ENCODE peak calls at places on chromosomes 5 and 9, in eight cellular contexts. One of them, this sample, is unnamed.

GRCh38 chr5:78387468-78388153 is 27.2 kb downstream of the SCAMP1 start:
- DNase-seq in hepatocyte: no peak
- DNase-seq in tibial artery: no peak
- DNase-seq in lower lobe of right lung: no peak
- DNase-seq in suprapubic skin: no peak
- DNase-seq in endothelial cell: no peak
- DNase-seq in GM12865: no peak
- DNase-seq in GM13977: no peak
- DNase-seq in this sample: no peak

GRCh38 chr5:113357696-113358476 is 76.9 kb downstream of the TSSK1B start:
- DNase-seq in hepatocyte: no peak
- DNase-seq in tibial artery: peak; percentile 39
- DNase-seq in lower lobe of right lung: no peak
- DNase-seq in suprapubic skin: no peak
- DNase-seq in endothelial cell: no peak
- DNase-seq in GM12865: no peak
- DNase-seq in GM13977: no peak
- DNase-seq in this sample: no peak

GRCh38 chr5:179387151-179388110 is 42.2 kb upstream of the ADAMTS2 start:
- DNase-seq in hepatocyte: no peak
- DNase-seq in tibial artery: no peak
- DNase-seq in lower lobe of right lung: no peak
- DNase-seq in suprapubic skin: no peak
- DNase-seq in endothelial cell: no peak
- DNase-seq in GM12865: no peak
- DNase-seq in GM13977: no peak
- DNase-seq in this sample: no peak

GRCh38 chr5:34968258-34968657 is 38.9 kb downstream of the DNAJC21 start:
- DNase-seq in hepatocyte: no peak
- DNase-seq in tibial artery: no peak
- DNase-seq in lower lobe of right lung: no peak
- DNase-seq in suprapubic skin: no peak
- DNase-seq in endothelial cell: no peak
- DNase-seq in GM12865: no peak
- DNase-seq in GM13977: no peak
- DNase-seq in this sample: no peak

GRCh38 chr5:68225911-68226563 is 10.5 kb downstream of the PIK3R1 start:
- DNase-seq in hepatocyte: peak; percentile 59
- DNase-seq in tibial artery: no peak
- DNase-seq in lower lobe of right lung: no peak
- DNase-seq in suprapubic skin: no peak
- DNase-seq in endothelial cell: no peak
- DNase-seq in GM12865: no peak
- DNase-seq in GM13977: no peak
- DNase-seq in this sample: no peak

GRCh38 chr5:145925353-145925752 is 11.0 kb upstream of the SH3RF2 start:
- DNase-seq in hepatocyte: no peak
- DNase-seq in tibial artery: no peak
- DNase-seq in lower lobe of right lung: no peak
- DNase-seq in suprapubic skin: no peak
- DNase-seq in endothelial cell: no peak
- DNase-seq in GM12865: no peak
- DNase-seq in GM13977: no peak
- DNase-seq in this sample: no peak

GRCh38 chr5:16759147-16759800 is 142.5 kb upstream of the RETREG1 start:
- DNase-seq in hepatocyte: no peak
- DNase-seq in tibial artery: no peak
- DNase-seq in lower lobe of right lung: no peak
- DNase-seq in suprapubic skin: no peak
- DNase-seq in endothelial cell: no peak
- DNase-seq in GM12865: peak; percentile 44
- DNase-seq in GM13977: no peak
- DNase-seq in this sample: no peak

GRCh38 chr9:82035332-82035731 is 46.8 kb downstream of the SPATA31D1 start:
- DNase-seq in hepatocyte: no peak
- DNase-seq in tibial artery: no peak
- DNase-seq in lower lobe of right lung: no peak
- DNase-seq in suprapubic skin: no peak
- DNase-seq in endothelial cell: no peak
- DNase-seq in GM12865: no peak
- DNase-seq in GM13977: no peak
- DNase-seq in this sample: no peak

GRCh38 chr5:175731756-175732465 is 74.0 kb downstream of the HRH2 start:
- DNase-seq in hepatocyte: no peak
- DNase-seq in tibial artery: no peak
- DNase-seq in lower lobe of right lung: no peak
- DNase-seq in suprapubic skin: no peak
- DNase-seq in endothelial cell: no peak
- DNase-seq in GM12865: no peak
- DNase-seq in GM13977: no peak
- DNase-seq in this sample: no peak

GRCh38 chr5:175728316-175728715 is 70.4 kb downstream of the HRH2 start:
- DNase-seq in hepatocyte: no peak
- DNase-seq in tibial artery: no peak
- DNase-seq in lower lobe of right lung: no peak
- DNase-seq in suprapubic skin: peak; percentile 33
- DNase-seq in endothelial cell: no peak
- DNase-seq in GM12865: no peak
- DNase-seq in GM13977: no peak
- DNase-seq in this sample: no peak

GRCh38 chr5:175729829-175730277 is 72.0 kb downstream of the HRH2 start:
- DNase-seq in hepatocyte: peak; percentile 95
- DNase-seq in tibial artery: peak; percentile 90
- DNase-seq in lower lobe of right lung: peak; percentile 89
- DNase-seq in suprapubic skin: peak; percentile 88
- DNase-seq in endothelial cell: peak; percentile 100
- DNase-seq in GM12865: peak; percentile 87
- DNase-seq in GM13977: peak; percentile 88
- DNase-seq in this sample: peak; percentile 91

GRCh38 chr5:175731172-175731571 is 73.3 kb downstream of the HRH2 start:
- DNase-seq in hepatocyte: no peak
- DNase-seq in tibial artery: no peak
- DNase-seq in lower lobe of right lung: no peak
- DNase-seq in suprapubic skin: no peak
- DNase-seq in endothelial cell: no peak
- DNase-seq in GM12865: no peak
- DNase-seq in GM13977: no peak
- DNase-seq in this sample: no peak

DNA sequence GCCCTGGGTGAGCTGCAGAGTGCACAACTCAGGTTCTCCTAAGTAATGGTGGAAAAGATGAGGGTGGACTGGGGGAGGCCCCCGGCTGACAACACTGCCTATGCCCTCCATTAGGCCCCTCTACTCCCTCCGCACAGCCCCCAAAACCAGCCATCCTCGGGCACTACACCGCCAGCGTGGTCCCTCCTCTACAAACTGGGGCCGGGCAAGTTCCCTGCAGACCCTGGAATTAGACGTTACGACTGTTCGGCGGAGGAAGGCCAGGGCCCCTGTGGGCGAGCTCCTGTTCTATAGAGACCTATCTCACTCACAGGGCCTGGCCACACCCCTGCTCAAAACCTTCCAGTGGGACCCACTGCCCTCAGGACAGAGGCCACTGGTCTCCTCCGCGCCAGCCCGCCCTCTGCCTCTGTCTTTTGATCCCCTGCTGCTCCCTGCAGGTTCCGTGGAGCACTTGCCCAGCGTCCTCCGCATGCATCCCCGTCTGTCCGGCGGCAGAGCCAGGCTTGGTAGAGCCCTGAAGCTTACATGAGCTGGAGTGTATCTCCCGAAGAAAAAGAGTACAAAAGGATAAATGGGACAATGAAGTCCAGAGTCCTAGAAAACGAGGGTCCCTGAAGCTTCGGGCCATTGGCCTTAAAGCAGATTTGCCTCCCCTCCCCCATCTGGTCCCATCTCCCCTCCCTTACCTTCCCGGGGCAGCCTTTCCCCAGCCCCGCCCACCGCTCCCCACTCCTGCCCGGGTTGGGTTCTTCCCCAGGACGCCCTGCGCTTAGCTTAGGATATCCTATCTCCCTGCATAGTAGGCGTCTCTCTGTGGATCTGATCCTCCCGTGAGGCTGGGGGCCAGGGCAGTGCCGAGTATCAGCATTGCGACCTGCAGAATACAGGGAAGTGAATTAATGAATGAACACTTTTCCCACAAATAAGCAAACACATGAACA is 71.3 kb downstream of the HRH2 start:
- DNase-seq in hepatocyte: peak; percentile 69
- DNase-seq in tibial artery: no peak
- DNase-seq in lower lobe of right lung: no peak
- DNase-seq in suprapubic skin: no peak
- DNase-seq in endothelial cell: peak; percentile 60
- DNase-seq in GM12865: no peak
- DNase-seq in GM13977: no peak
- DNase-seq in this sample: no peak
- TF ChIP-seq CTCF in hepatocyte: peak; percentile 60
- TF ChIP-seq CTCF in tibial artery: no peak
- TF ChIP-seq CTCF in lower lobe of right lung: no peak
- TF ChIP-seq CTCF in suprapubic skin: no peak
- TF ChIP-seq CTCF in endothelial cell: no peak
- TF ChIP-seq CTCF in GM12865: no peak
- TF ChIP-seq CTCF in GM13977: no peak
- TF ChIP-seq CTCF in this sample: no peak

GRCh38 chr9:108928386-108928785 is 5.5 kb downstream of the ELP1 start:
- DNase-seq in hepatocyte: no peak
- DNase-seq in tibial artery: no peak
- DNase-seq in lower lobe of right lung: no peak
- DNase-seq in suprapubic skin: no peak
- DNase-seq in endothelial cell: no peak
- DNase-seq in GM12865: no peak
- DNase-seq in GM13977: no peak
- DNase-seq in this sample: no peak

GRCh38 chr9:108933231-108933630 is 693 bp downstream of the ELP1 start:
- DNase-seq in hepatocyte: no peak
- DNase-seq in tibial artery: no peak
- DNase-seq in lower lobe of right lung: no peak
- DNase-seq in suprapubic skin: no peak
- DNase-seq in endothelial cell: no peak
- DNase-seq in GM12865: no peak
- DNase-seq in GM13977: no peak
- DNase-seq in this sample: no peak

GRCh38 chr9:108934323-108934885 is at the start of gene ABITRAM:
- DNase-seq in hepatocyte: peak; percentile 94
- DNase-seq in tibial artery: peak; percentile 54
- DNase-seq in lower lobe of right lung: peak; percentile 84
- DNase-seq in suprapubic skin: peak; percentile 72
- DNase-seq in endothelial cell: peak; percentile 70
- DNase-seq in GM12865: peak; percentile 92
- DNase-seq in GM13977: peak; percentile 92
- DNase-seq in this sample: peak; percentile 60

GRCh38 chr9:108937561-108938305 is 3.5 kb downstream of the ABITRAM start:
- DNase-seq in hepatocyte: no peak
- DNase-seq in tibial artery: no peak
- DNase-seq in lower lobe of right lung: no peak
- DNase-seq in suprapubic skin: no peak
- DNase-seq in endothelial cell: no peak
- DNase-seq in GM12865: no peak
- DNase-seq in GM13977: no peak
- DNase-seq in this sample: no peak

DNA sequence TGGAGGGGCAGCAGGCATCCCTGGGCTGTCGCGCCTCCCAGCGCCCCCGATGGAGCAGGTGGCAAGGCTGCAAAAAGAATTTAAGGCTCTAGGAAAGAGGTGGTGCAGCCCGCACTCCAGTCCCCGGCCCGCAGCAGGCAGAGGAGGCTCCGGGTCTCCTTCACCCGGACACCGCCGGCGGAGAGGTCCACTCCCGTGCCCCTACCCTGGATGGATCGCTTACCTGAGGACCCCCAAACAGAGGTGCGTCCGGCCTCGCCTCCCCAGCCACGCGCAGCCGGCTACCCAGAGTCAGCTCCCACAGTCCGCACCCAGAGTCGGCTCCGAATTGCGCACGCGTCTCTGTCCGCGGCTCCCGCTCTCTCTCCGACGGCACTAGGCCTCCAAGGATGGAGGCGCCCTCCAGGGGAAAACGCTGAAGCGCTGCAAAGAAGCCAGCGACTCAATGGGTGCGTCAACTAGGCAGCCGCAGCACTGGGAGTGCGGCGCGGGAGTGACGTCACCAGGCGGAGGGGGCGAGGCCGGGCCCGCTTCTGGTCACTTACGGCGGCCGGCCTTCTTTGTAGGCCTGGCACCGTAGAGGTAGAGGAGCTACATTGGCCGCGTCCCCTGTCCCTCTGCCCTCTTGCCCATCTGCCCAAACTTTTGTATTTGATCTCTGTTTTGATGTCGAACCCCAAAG is at the start of gene ELP1:
- DNase-seq in hepatocyte: peak; percentile 98
- DNase-seq in tibial artery: peak; percentile 90
- DNase-seq in lower lobe of right lung: peak; percentile 95
- DNase-seq in suprapubic skin: peak; percentile 94
- DNase-seq in endothelial cell: peak; percentile 88
- DNase-seq in GM12865: peak; percentile 94
- DNase-seq in GM13977: peak; percentile 90
- DNase-seq in this sample: peak; percentile 44
- TF ChIP-seq CTCF in hepatocyte: peak; percentile 47
- TF ChIP-seq CTCF in tibial artery: no peak
- TF ChIP-seq CTCF in lower lobe of right lung: peak; percentile 40
- TF ChIP-seq CTCF in suprapubic skin: no peak
- TF ChIP-seq CTCF in endothelial cell: no peak
- TF ChIP-seq CTCF in GM12865: peak; percentile 19
- TF ChIP-seq CTCF in GM13977: peak; percentile 47
- TF ChIP-seq CTCF in this sample: peak; percentile 34

DNA sequence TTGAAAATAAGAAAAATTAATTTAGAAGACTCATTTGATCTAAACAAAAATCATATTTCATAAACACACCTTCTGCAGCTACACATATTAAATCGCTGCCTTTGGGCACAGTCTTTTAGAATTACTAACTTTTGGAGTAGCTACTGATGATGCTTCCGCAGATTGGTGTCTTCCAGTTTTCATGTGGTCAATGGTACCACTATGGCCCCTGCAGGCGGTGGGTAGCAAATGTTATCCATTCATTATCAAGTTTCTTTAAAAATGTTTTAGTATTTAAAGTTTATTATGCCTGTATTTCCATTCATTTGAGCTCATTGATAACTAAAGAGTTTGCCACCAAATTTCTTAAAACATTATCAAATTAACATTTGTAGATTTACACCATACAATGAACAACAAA is 122.9 kb upstream of the GRAMD2B start:
- DNase-seq in hepatocyte: no peak
- DNase-seq in tibial artery: no peak
- DNase-seq in lower lobe of right lung: no peak
- DNase-seq in suprapubic skin: no peak
- DNase-seq in endothelial cell: no peak
- DNase-seq in GM12865: no peak
- DNase-seq in GM13977: no peak
- DNase-seq in this sample: no peak
- TF ChIP-seq CTCF in hepatocyte: no peak
- TF ChIP-seq CTCF in tibial artery: no peak
- TF ChIP-seq CTCF in lower lobe of right lung: no peak
- TF ChIP-seq CTCF in suprapubic skin: no peak
- TF ChIP-seq CTCF in endothelial cell: no peak
- TF ChIP-seq CTCF in GM12865: no peak
- TF ChIP-seq CTCF in GM13977: no peak
- TF ChIP-seq CTCF in this sample: peak; percentile 14

DNA sequence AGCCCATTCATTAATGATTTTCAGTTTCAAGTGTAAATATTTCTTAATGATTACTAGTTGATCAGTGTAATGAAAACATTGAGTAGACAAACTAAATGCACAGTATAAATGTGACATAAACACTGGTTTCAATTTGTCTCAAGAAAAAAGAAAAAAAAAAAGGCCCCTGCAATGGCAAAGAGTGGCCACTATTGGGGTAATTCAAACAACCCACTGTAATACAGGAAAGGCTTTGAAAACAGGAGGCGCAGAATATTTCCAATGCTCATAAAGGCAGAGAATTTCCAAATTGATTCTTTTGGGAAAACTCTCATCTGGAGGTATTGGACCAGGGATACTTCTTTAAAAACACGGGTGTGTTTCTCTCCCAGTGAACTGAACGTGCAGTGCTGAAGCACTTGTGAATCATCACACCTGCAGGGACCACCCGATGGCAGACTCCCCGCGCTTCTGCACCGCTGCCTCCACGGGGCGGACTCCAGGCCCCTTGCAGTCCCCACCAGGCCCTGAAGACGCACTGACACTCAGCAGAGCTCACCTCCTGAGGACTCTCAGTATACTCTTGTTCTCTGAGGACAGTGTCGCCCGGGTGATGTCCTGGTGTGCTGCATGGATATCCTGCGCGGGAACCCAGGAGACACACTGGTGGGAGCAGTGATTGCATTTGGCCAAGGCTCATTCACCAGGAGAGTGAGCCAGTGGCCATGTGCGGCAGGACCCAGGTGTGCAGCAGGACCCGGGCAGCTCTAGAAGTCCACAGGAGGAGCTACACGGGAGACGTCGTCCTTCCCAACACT is 227.6 kb upstream of the IRX4 start:
- DNase-seq in hepatocyte: no peak
- DNase-seq in tibial artery: no peak
- DNase-seq in lower lobe of right lung: no peak
- DNase-seq in suprapubic skin: no peak
- DNase-seq in endothelial cell: no peak
- DNase-seq in GM12865: no peak
- DNase-seq in GM13977: no peak
- DNase-seq in this sample: no peak
- TF ChIP-seq CTCF in hepatocyte: no peak
- TF ChIP-seq CTCF in tibial artery: no peak
- TF ChIP-seq CTCF in lower lobe of right lung: no peak
- TF ChIP-seq CTCF in suprapubic skin: no peak
- TF ChIP-seq CTCF in endothelial cell: peak; percentile 21
- TF ChIP-seq CTCF in GM12865: no peak
- TF ChIP-seq CTCF in GM13977: no peak
- TF ChIP-seq CTCF in this sample: no peak

This sample was measured in D721Med.